ENCODE peak calls at places on chromosomes 3 and 15, in five cellular contexts. T is tibial nerve, A is transverse colon, M is suprapubic skin, U is psoas muscle. Q is an unnamed sample.

GRCh38 chr3:129103296-129103695 is 18.3 kb downstream of the RAB43 start:
- DNase-seq in T (no peak), A (no peak), M (no peak), U (no peak), Q (no peak)

GRCh38 chr15:60155661-60156060 is 151.6 kb downstream of the FOXB1 start:
- DNase-seq in T (no peak), A (no peak), M (no peak), U (no peak), Q (peak)

GRCh38 chr3:134709563-134710312 is 58.9 kb upstream of the KY start:
- DNase-seq in T (no peak), A (no peak), M (no peak), U (no peak), Q (no peak)

GRCh38 chr15:59170295-59170881 is 36.3 kb upstream of the LDHAL6B start:
- DNase-seq in T (no peak), A (peak), M (peak), U (peak), Q (peak)

GRCh38 chr3:7876741-7877297 is 624.8 kb upstream of the LMCD1 start:
- DNase-seq in T (no peak), A (no peak), M (no peak), U (no peak), Q (no peak)

GRCh38 chr15:92570391-92570790 is 85.2 kb downstream of the FAM174B start:
- DNase-seq in T (no peak), A (no peak), M (no peak), U (no peak), Q (no peak)

GRCh38 chr3:150384517-150385212 is 23.4 kb upstream of the TSC22D2 start:
- DNase-seq in T (no peak), A (peak), M (no peak), U (peak), Q (no peak)

GRCh38 chr15:75454471-75455418 is 3.3 kb upstream of the SIN3A start:
- DNase-seq in T (peak), A (peak), M (peak), U (peak), Q (no peak)

GRCh38 chr15:94177112-94177511 is 54.2 kb upstream of the MCTP2 start:
- DNase-seq in T (no peak), A (no peak), M (no peak), U (no peak), Q (peak)

DNA sequence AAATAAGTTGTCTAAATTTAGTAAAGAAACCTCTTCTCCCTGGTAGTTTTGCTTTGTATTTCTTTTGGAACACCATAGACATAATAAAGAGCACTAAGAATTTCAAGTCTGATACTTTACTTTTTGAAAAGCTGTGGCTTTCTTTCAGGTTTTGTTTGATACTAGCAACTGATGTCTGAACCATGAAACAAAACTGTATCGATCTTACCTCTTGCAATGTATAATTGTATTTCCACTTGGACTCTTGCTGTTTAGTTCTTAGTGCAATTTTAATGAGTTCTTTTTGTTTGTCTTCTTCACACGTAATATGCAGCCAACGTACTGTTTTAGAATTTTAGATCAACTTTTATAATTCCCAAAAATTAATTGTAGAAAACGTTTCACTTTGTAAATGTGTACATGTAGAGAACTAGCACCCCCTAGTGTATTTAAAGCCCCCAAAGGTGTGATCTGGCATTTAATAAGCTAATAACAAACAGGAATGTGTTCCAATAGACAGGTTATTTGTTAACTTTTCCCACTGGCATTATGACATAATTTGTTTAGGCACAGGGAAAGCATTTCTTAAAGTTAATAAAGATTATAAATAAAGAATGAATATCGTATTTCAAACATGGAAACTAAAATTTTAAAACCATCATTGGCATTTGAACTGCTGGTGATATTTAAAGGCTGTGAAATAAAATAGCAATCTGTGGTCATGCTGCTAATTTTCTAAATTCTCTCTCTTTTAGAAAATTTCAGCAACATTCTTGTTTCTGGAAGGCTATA is 289.1 kb upstream of the DNAJC19 start:
- DNase-seq in T (no peak), A (no peak), M (no peak), U (no peak), Q (peak)
- TF ChIP-seq CTCF in T (no peak), A (no peak), M (no peak), U (peak), Q (no peak)

DNA sequence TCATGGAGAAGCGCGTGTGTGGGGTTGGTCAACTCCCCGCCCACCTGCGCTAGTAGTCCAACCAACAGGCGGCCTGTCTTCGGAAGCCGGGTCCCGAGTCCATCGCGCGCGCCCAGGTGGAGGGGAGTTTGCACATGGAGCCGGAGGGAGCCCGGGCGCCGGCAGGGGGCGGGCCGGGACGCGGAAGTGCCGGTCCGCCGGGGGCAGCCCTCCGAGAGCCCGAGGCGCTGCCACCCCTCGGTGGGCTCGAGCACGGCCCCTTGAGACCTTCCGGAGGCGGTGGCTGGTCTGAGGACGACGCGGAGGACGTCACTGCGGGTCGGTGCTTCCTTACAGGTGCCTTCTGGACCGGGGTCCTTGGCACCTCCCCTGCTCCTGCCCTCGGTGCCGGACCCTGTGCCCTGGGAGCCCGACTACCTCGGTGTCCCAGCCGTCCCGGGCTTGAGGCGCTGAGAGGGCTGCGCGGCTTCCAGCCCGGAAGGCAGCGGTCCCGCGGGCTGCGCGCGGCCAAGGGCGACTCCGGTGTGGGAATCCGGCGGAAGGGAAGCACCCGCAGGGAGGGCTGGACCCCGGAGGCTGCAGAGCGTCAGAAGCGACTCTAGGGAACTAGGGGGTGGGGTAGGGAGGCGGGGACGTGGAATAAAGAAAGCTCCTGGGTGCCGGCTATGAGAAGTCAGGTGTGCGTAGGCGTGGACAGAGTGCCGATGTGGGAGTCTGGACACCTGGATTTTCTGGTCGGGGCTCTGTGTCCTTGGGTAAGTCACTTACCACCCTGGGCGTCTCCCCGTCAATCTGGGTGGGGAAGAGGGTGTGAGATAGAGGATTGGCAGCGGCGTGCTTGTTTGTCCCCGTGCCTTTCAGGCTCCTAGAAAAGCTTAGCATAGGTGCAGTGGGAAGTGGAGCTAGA is 212.3 kb downstream of the FGF12 start:
- DNase-seq in T (no peak), A (peak), M (no peak), U (peak), Q (no peak)
- TF ChIP-seq CTCF in T (no peak), A (no peak), M (no peak), U (no peak), Q (no peak)

GRCh38 chr3:40237159-40237558 is 72.3 kb upstream of the EIF1B start:
- DNase-seq in T (no peak), A (no peak), M (no peak), U (no peak), Q (no peak)

GRCh38 chr3:40242638-40243037 is 66.9 kb upstream of the EIF1B start:
- DNase-seq in T (no peak), A (no peak), M (no peak), U (no peak), Q (no peak)

GRCh38 chr3:40240921-40241320 is 68.6 kb upstream of the EIF1B start:
- DNase-seq in T (no peak), A (no peak), M (no peak), U (no peak), Q (no peak)

GRCh38 chr3:40243056-40243455 is 66.5 kb upstream of the EIF1B start:
- DNase-seq in T (no peak), A (no peak), M (no peak), U (no peak), Q (peak)

DNA sequence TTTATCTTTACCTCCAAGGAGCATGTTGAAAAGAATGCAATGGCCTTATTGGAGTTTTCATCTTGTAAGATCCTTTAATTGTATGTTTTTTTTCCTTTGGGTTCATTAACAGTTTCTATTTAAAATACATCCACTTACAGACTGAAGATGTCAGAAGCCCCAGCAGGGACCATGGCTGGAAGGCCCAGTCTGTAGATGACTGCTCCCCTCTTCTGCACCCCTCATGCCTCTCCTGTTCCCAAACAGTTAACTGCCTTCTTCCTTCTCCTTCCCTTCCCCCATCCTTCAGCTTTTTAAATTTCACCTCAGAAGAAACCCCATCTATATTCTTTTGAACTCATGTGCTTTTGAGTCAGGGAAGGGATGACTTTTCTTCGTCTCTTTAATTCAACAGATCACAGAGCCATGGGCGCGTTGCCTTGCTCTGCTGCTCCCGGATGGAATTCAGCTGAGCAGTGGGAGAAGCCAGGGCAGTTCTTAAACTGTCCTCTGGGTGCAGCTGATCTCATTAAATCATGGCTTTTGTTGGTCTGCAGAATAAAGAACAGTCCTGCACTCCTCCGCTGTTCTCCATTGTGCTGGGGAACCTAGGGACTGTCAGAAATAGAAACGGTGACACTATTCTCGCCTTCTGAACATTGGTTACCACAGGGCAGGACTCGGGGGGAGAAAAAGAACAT is 71.5 kb upstream of the EIF1B start:
- DNase-seq in T (no peak), A (no peak), M (no peak), U (no peak), Q (peak)
- TF ChIP-seq CTCF in T (no peak), A (no peak), M (no peak), U (no peak), Q (no peak)

GRCh38 chr3:159025733-159026132 is 223.9 kb downstream of the MFSD1 start:
- DNase-seq in T (no peak), A (no peak), M (no peak), U (no peak), Q (no peak)
- TF ChIP-seq CTCF in T (no peak), A (no peak), M (no peak), U (no peak), Q (no peak)

GRCh38 chr15:38647683-38648082 is 83.1 kb upstream of the RASGRP1 start:
- DNase-seq in T (no peak), A (no peak), M (no peak), U (no peak), Q (peak)
- TF ChIP-seq CTCF in T (no peak), A (peak), M (peak), U (no peak), Q (peak)

GRCh38 chr15:70427120-70427519 is 329.4 kb upstream of the TLE3 start:
- DNase-seq in T (no peak), A (no peak), M (no peak), U (no peak), Q (peak)
- TF ChIP-seq CTCF in T (no peak), A (no peak), M (no peak), U (no peak), Q (peak)

DNA sequence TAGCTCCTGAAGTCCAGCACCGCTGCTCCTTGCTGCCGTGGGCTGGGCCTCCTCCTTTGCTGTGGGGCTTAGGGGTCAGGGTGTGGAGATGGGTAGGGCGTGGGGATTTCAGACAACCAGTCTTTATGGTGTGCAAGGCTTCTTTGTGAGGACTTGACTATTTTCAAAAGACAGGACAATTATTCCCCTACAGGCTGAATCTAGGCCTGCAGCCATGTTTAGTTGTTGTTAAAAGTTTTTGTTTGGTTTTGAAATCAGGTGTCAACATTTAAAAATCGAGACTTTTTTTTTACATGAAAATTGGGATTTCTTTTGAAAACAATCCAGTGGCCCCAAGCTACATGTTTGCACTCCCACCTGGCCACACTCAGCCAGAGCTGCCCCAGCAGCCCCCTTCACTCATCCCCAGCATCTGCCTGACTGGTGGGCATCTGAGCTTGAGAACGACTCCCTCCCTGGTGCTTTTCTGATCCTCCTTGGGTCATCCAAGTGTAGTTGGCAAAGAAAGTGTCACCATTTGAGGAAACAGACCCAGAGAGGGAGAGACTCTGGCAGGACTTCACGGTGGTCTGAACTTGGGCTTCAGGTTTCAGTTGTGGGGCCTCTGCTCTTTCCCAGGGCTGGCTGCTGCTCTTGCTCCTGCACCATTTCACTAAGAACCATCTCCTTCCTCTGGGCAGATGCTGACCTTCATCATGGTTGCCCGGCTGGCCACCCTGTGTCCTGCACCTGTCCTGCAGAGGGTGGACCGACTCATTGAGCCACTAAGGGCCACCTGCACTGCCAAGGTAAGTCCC is 10.4 kb downstream of the RPL32 start:
- DNase-seq in T (no peak), A (no peak), M (no peak), U (no peak), Q (peak)
- TF ChIP-seq CTCF in T (peak), A (peak), M (no peak), U (peak), Q (peak)

DNA sequence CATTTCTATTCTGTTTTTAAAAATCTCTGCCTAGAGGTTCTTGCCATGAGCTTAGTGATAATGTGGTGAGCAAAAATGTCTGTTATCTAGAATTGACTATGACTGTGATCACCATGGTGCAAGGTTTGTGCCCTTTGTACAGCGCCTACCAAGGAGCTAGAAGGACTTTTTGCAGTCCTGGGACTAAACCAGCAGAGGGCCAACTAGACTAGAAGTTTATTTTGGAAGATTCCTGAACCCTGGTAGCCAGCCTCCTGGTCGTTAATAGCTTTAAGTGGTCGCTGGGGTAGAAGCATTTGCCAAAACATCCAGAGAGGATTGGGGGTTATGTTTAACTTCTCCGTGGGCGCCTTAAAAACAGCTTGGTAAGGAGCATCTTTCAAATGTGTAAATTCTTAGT is 7.8 kb downstream of the SCG5 start:
- DNase-seq in T (no peak), A (no peak), M (no peak), U (no peak), Q (no peak)
- TF ChIP-seq CTCF in T (no peak), A (no peak), M (no peak), U (no peak), Q (peak)

DNA sequence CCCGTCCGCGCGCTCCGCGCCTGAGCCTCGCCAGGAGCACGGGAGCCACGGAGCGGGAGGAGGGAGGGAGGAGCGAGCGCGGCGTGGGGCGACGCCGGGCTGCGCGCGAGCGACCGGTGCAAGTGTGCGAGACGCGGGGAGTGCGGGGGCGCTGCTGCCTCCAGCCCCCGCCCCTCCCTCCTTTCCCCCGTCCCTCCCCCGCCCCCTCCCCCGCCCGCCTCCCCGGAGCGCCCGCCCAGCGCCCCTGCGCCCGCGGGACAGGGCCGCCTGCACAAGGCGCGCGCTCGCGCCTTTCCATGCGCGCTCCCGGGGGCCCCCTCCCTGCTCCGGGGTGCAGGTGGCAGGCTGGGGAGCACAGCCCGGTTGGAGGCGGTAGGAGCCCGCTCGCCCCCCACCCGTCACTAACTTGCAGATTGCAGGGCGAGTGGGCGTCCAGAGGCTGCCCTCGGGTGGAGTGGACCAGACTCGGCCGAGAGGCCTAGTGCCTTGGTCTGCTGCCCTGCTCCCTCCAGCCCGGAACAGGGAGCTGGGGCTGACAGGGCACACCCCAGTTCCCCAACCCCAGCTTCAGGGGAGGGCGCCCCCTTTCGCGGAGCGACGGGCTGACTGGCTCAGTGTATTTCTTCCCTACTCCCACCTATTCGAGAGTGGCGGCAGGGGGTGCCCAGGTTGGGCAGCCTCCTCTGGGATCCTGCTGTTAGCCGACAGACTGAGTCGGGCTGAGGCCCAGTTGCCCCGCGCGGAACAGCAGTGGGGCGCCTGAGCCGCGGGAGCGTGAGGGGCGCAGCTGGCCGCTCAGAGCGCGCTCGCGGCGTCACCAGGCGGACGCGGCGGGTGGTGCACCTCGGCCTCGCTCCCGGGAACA is at the start of gene WNT7A:
- DNase-seq in T (no peak), A (no peak), M (peak), U (no peak), Q (peak)
- TF ChIP-seq CTCF in T (peak), A (peak), M (peak), U (peak), Q (peak)

DNA sequence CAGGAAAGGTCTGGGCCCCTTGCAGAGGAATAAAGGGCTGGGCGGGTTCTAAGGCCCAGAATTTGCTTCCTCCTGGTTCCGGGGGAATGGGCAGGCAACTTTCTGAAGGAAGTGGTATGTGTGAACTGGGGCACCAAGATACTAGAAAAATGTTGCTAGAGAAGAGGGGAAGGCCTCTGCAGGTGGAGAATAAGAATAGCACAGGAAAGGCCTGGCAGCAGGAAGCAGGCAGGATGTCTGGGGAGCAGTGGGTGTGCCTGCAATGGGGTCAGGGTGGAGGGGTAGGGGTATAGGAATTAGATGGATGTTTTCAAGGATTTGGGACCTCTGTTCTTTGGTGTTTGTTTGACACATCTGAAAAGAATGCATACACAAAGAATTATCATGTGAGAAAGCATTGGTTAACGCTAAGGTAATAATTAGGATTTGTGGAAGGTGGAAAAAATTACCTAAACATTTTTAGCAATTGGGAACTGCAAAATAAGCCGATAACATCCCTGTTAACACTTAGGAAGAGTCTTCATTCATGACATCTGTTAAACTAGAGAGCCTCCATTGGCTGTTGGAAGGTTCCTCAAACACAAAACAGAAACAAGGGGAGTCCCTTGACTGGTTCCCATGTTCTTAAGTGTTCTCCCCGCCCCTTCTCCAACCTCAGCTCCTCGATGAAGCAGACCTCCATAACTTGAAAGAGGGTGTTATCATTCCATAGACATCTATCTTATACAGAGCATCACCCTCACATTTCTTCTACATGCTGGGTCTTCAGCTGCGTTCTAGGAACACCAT is 2.3 kb downstream of the SLC22A13 start:
- DNase-seq in T (no peak), A (no peak), M (no peak), U (no peak), Q (no peak)
- TF ChIP-seq CTCF in T (no peak), A (no peak), M (no peak), U (no peak), Q (no peak)